ENCODE peak calls at places on chromosomes 16 and 17, in six cellular contexts. Z is transverse colon, M is suprapubic skin, G is SK-N-SH, Q is sigmoid colon, L is HepG2. S is an unnamed sample.

GRCh38 chr16:8929086-8929748 is 34.5 kb downstream of the USP7 start:
- DNase-seq in Z (no peak), M (no peak), G (no peak), Q (no peak), L (no peak), S (no peak)

GRCh38 chr16:73058616-73059409 is 10.9 kb upstream of the ZFHX3 start:
- DNase-seq in Z (no peak), M (no peak), G (peak), Q (peak), L (no peak), S (peak)

GRCh38 chr16:78122774-78123315 is 23.4 kb downstream of the WWOX start:
- DNase-seq in Z (no peak), M (no peak), G (peak), Q (no peak), L (peak), S (no peak)

GRCh38 chr17:72030067-72030899 is 90.5 kb upstream of the SOX9 start:
- DNase-seq in Z (peak), M (peak), G (no peak), Q (no peak), L (peak), S (peak)

GRCh38 chr17:9177212-9177611 is 155.9 kb downstream of the NTN1 start:
- DNase-seq in Z (no peak), M (no peak), G (no peak), Q (no peak), L (no peak), S (no peak)

GRCh38 chr16:1613728-1614225 is 1.6 kb downstream of the CRAMP1 start:
- DNase-seq in Z (peak), M (no peak), G (no peak), Q (no peak), L (no peak), S (peak)

GRCh38 chr17:8622191-8622590 is 8.3 kb downstream of the MYH10 start:
- DNase-seq in Z (no peak), M (no peak), G (no peak), Q (no peak), L (no peak), S (no peak)

GRCh38 chr16:16075463-16076399 is 126.3 kb downstream of the ABCC1 start:
- DNase-seq in Z (peak), M (peak), G (no peak), Q (peak), L (no peak), S (peak)

GRCh38 chr17:51957746-51958145 is 200.8 kb downstream of the CA10 start:
- DNase-seq in Z (no peak), M (no peak), G (no peak), Q (no peak), L (no peak), S (no peak)

GRCh38 chr17:1455291-1455747 is 713 bp downstream of the CRK start:
- DNase-seq in Z (peak), M (peak), G (peak), Q (peak), L (peak), S (peak)

GRCh38 chr16:66274335-66275110 is 92.0 kb upstream of the CDH5 start:
- DNase-seq in Z (no peak), M (no peak), G (peak), Q (peak), L (peak), S (no peak)

GRCh38 chr16:80084614-80085013 is 456.2 kb upstream of the DYNLRB2 start:
- DNase-seq in Z (peak), M (peak), G (no peak), Q (peak), L (peak), S (no peak)

GRCh38 chr17:8320262-8320661 is 10.2 kb downstream of the ARHGEF15 start:
- DNase-seq in Z (no peak), M (no peak), G (no peak), Q (no peak), L (no peak), S (no peak)

GRCh38 chr17:58084317-58084981 is 1.2 kb downstream of the DYNLL2 start:
- DNase-seq in Z (peak), M (no peak), G (peak), Q (peak), L (peak), S (no peak)

DNA sequence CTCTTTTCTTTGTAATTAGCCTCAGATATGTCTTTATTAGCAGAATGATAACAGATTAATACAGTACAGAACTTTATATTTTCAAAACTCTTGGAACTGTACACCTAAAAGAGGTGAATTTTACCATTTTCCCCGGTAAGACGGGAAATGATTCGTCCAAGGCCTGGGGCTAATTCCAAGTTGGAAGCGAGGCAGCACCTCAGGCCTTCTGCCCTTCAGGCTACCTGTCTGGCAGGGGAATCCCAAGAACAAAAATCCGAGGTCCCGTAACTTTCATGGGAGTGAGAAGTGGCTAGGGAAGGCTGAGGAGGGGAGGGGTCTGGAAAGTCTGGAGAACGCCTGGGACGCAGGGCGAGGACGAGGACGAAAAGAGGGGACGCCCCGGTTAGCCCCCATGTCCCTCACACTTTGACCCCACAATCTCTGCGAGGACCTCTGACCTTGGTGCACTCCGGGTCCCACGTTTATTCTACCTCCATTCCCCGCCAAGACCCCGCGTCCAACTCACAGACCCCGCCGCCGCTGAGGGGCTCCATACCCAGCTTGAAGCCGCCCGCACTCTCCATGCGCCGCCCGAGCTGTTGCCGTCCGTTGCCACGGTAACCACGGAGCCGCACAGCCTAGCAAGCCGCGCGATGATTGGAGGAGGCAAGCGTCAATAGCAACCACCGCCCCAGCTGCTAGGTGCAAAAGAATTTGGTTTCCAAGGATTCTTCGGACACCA is at the start of gene HYDIN:
- DNase-seq in Z (peak), M (peak), G (peak), Q (no peak), L (peak), S (peak)
- H3K4me3 ChIP-seq in Z (no peak), M (peak), G (peak), Q (no peak), L (no peak), S (peak)

DNA sequence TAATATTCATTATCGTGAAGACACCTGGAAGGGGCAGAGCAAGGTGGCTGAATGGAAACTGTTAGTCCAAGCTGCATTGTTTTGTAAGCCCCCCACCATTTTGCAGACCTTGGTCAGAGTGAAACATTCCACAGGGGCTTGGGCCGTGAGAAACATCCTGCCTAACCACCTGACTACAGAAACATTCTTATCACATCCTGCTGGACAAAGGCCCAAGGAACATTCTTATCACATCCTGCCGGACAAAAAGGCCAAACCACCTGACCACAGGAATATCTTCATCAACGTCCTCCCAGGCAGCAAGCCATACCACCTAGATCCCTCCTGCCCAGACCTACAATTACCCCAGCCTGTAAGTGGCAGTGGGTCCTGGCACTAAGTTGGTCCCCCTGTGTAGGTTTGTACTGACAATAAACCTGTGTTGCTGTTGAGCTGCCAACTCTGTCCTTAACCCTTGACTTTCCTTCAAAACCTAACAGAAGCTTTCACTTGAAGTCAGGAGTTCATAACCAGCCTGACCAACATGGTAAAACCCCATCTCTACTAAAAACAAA is 19.6 kb downstream of the ATF7IP2 start:
- DNase-seq in Z (no peak), M (no peak), G (no peak), Q (no peak), L (peak), S (no peak)
- TF ChIP-seq EP300 in Z (no peak), M (no peak), G (no peak), Q (no peak), L (peak), S (no peak)

GRCh38 chr16:67406628-67407027 is 9.6 kb downstream of the ZDHHC1 start:
- DNase-seq in Z (no peak), M (no peak), G (peak), Q (peak), L (no peak), S (no peak)
- TF ChIP-seq POLR2AphosphoS5 in Z (no peak), M (no peak), G (peak), Q (no peak), L (no peak), S (no peak)

GRCh38 chr17:4733073-4733531 is 1.9 kb downstream of the MED11 start:
- DNase-seq in Z (no peak), M (no peak), G (no peak), Q (no peak), L (peak), S (no peak)

GRCh38 chr17:4722678-4723240 is 8.5 kb upstream of the MED11 start:
- DNase-seq in Z (no peak), M (no peak), G (no peak), Q (no peak), L (no peak), S (peak)

GRCh38 chr17:4725646-4726300 is 5.5 kb upstream of the MED11 start:
- DNase-seq in Z (no peak), M (no peak), G (no peak), Q (no peak), L (no peak), S (no peak)

GRCh38 chr17:4724655-4725054 is 6.6 kb upstream of the MED11 start:
- DNase-seq in Z (no peak), M (no peak), G (no peak), Q (no peak), L (no peak), S (no peak)

DNA sequence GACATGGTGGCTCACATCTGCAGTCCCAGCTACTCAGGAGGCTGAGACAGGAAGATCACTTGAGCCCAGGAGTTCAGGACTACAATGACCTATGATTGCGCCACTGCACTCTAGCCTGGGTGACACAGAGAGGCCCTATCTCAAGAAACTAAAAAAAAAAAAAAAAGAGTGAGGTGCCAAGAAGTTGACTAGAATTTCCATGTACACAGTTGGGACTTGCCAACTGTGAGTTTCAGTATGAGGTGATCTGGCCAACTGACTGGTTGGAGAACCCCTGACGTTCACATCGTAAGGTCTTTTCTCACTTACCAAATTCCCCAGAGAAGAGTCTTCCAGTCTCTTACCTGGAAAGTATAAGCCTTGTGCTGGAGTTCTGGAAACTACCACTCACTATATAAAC is 3.1 kb upstream of the MED11 start:
- DNase-seq in Z (no peak), M (no peak), G (no peak), Q (no peak), L (no peak), S (no peak)
- H3K4me3 ChIP-seq in Z (no peak), M (no peak), G (no peak), Q (no peak), L (no peak), S (no peak)

DNA sequence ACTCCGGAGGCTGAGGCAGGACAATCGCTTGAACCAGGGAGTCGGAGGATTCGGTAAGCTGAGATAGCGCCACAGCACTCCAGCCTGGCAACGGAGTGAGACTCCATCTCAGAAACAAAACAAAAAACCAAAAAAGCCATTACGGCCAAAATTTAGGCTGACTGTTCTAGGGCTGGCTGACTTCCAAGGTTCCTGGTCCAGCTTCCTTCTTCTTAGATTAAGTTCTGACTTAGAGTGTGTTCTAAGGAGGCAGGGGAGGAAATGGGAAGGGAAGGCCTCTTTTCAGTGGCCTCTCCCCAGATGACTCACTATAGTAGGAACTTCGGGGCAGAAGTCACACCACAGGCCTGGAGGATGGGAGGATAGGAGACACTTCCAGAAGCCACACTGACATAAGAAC is 27.7 kb upstream of the CLEC18B start:
- DNase-seq in Z (peak), M (peak), G (no peak), Q (peak), L (no peak), S (peak)
- TF ChIP-seq EP300 in Z (no peak), M (no peak), G (peak), Q (no peak), L (no peak), S (no peak)

GRCh38 chr16:30740364-30741251 is 7.6 kb upstream of the PHKG2 start:
- DNase-seq in Z (peak), M (peak), G (no peak), Q (peak), L (no peak), S (no peak)
- TF ChIP-seq POLR2AphosphoS5 in Z (peak), M (no peak), G (no peak), Q (no peak), L (no peak), S (peak)

GRCh38 chr16:57893559-57894389 is 77.2 kb downstream of the CNGB1 start:
- DNase-seq in Z (no peak), M (no peak), G (no peak), Q (no peak), L (peak), S (no peak)

GRCh38 chr16:57893217-57893558 is 77.7 kb downstream of the CNGB1 start:
- DNase-seq in Z (no peak), M (no peak), G (no peak), Q (no peak), L (no peak), S (no peak)

GRCh38 chr16:57890752-57891111 is 80.2 kb downstream of the CNGB1 start:
- DNase-seq in Z (no peak), M (no peak), G (no peak), Q (no peak), L (no peak), S (no peak)

GRCh38 chr16:57892447-57893096 is 78.4 kb downstream of the CNGB1 start:
- DNase-seq in Z (peak), M (no peak), G (no peak), Q (no peak), L (peak), S (no peak)

GRCh38 chr16:57892041-57892440 is 78.9 kb downstream of the CNGB1 start:
- DNase-seq in Z (no peak), M (no peak), G (no peak), Q (no peak), L (peak), S (peak)
- H3K4me3 ChIP-seq in Z (no peak), M (no peak), G (no peak), Q (no peak), L (peak), S (no peak)

GRCh38 chr17:76138234-76138895 is 2.7 kb downstream of the FOXJ1 start:
- DNase-seq in Z (no peak), M (no peak), G (peak), Q (no peak), L (peak), S (no peak)
- TF ChIP-seq EP300 in Z (no peak), M (no peak), G (no peak), Q (no peak), L (peak), S (no peak)

GRCh38 chr17:68108313-68109000 is 72.9 kb downstream of the KPNA2 start:
- DNase-seq in Z (no peak), M (no peak), G (no peak), Q (no peak), L (no peak), S (no peak)

GRCh38 chr17:68103148-68103547 is 67.6 kb downstream of the KPNA2 start:
- DNase-seq in Z (no peak), M (no peak), G (peak), Q (no peak), L (no peak), S (no peak)

GRCh38 chr17:68101992-68102758 is 66.6 kb downstream of the KPNA2 start:
- DNase-seq in Z (peak), M (no peak), G (peak), Q (no peak), L (no peak), S (peak)

GRCh38 chr17:68107373-68107772 is 71.8 kb downstream of the KPNA2 start:
- DNase-seq in Z (no peak), M (no peak), G (no peak), Q (no peak), L (no peak), S (no peak)

GRCh38 chr17:68106085-68106484 is 70.5 kb downstream of the KPNA2 start:
- DNase-seq in Z (no peak), M (no peak), G (no peak), Q (no peak), L (no peak), S (no peak)
- TF ChIP-seq POLR2AphosphoS5 in Z (no peak), M (no peak), G (no peak), Q (no peak), L (no peak), S (no peak)

GRCh38 chr16:49453001-49453400 is 79.4 kb downstream of the C16orf78 start:
- DNase-seq in Z (no peak), M (no peak), G (no peak), Q (no peak), L (no peak), S (no peak)

GRCh38 chr16:49452568-49452967 is 79.0 kb downstream of the C16orf78 start:
- DNase-seq in Z (no peak), M (no peak), G (no peak), Q (no peak), L (no peak), S (peak)

GRCh38 chr16:49454426-49455180 is 81.0 kb downstream of the C16orf78 start:
- DNase-seq in Z (no peak), M (peak), G (no peak), Q (peak), L (no peak), S (peak)

GRCh38 chr16:49453983-49454382 is 80.4 kb downstream of the C16orf78 start:
- DNase-seq in Z (no peak), M (peak), G (no peak), Q (peak), L (no peak), S (no peak)

DNA sequence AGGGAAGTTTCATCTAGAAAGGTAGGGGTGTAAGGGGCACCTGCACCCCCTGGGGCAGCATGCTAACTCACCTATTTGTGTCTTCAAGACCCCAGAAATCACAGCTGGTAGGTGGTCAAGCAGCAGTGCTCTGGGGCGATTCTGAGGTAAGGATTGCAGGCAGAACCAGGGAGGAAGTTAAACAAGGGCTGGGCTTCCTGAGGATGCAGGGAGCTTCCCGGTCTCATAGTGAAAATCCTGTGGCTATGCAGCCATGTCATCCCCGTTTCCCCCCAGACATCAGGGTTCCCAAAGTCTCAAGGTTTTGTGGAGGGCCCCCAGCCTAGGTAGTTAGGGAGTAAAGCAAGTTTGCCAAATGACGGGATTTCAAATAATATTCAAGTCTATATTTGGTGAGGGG is 78.5 kb downstream of the C16orf78 start:
- DNase-seq in Z (no peak), M (no peak), G (no peak), Q (no peak), L (no peak), S (no peak)
- H3K4me3 ChIP-seq in Z (no peak), M (no peak), G (no peak), Q (no peak), L (no peak), S (no peak)